ENCODE peak calls at places on chromosomes 6 and 20, in five cellular contexts. M is keratinocyte; F is CD8-positive, alpha-beta memory T cell; R is psoas muscle; L is Peyer's patch. H is an unnamed sample.

GRCh38 chr20:17735206-17735804 is 35.5 kb downstream of the BANF2 start:
- DNase-seq in M (no peak), F (no peak), R (no peak), L (no peak), H (no peak)

GRCh38 chr6:31498748-31499147 is 803 bp downstream of the MICB start:
- DNase-seq in M (no peak), F (no peak), R (no peak), L (no peak), H (no peak)

GRCh38 chr6:126919947-126920346 is 198.5 kb upstream of the RSPO3 start:
- DNase-seq in M (peak), F (no peak), R (no peak), L (no peak), H (peak)

GRCh38 chr6:137736048-137736846 is 130.8 kb upstream of the TNFAIP3 start:
- DNase-seq in M (no peak), F (no peak), R (no peak), L (no peak), H (no peak)

GRCh38 chr6:85460154-85460950 is 10.5 kb downstream of the NT5E start:
- DNase-seq in M (no peak), F (no peak), R (no peak), L (no peak), H (no peak)

GRCh38 chr6:40700006-40700405 is 112.8 kb upstream of the LRFN2 start:
- DNase-seq in M (no peak), F (no peak), R (no peak), L (no peak), H (no peak)

GRCh38 chr6:18154507-18155272 is at the start of gene TPMT:
- DNase-seq in M (no peak), F (no peak), R (no peak), L (peak), H (no peak)

GRCh38 chr6:87572860-87573259 is 16.9 kb downstream of the RARS2 start:
- DNase-seq in M (no peak), F (no peak), R (no peak), L (no peak), H (no peak)

GRCh38 chr6:105902401-105903031 is 183.6 kb upstream of the PRDM1 start:
- DNase-seq in M (no peak), F (no peak), R (no peak), L (no peak), H (no peak)

GRCh38 chr6:105767541-105767940 is 318.6 kb upstream of the PRDM1 start:
- DNase-seq in M (no peak), F (no peak), R (no peak), L (no peak), H (no peak)

GRCh38 chr6:139981810-139982550 is 607.5 kb upstream of the CITED2 start:
- DNase-seq in M (no peak), F (no peak), R (no peak), L (no peak), H (no peak)

GRCh38 chr20:38454556-38455473 is 17.8 kb upstream of the RALGAPB start:
- DNase-seq in M (no peak), F (no peak), R (no peak), L (no peak), H (no peak)

GRCh38 chr6:135782517-135782916 is 69.0 kb upstream of the PDE7B start:
- DNase-seq in M (no peak), F (no peak), R (no peak), L (no peak), H (no peak)

GRCh38 chr20:36092424-36093024 is 62.0 kb upstream of the EPB41L1 start:
- DNase-seq in M (no peak), F (peak), R (peak), L (no peak), H (no peak)

GRCh38 chr20:7497985-7498384 is 442.3 kb downstream of the HAO1 start:
- DNase-seq in M (peak), F (no peak), R (no peak), L (no peak), H (peak)

GRCh38 chr6:126307859-126308258 is 32.1 kb upstream of the CENPW start:
- DNase-seq in M (no peak), F (no peak), R (peak), L (no peak), H (peak)

GRCh38 chr20:49284818-49285217 is 7.0 kb upstream of the ZNFX1 start:
- DNase-seq in M (no peak), F (no peak), R (no peak), L (no peak), H (no peak)

GRCh38 chr20:50399003-50399916 is 110.9 kb upstream of the PTPN1 start:
- DNase-seq in M (no peak), F (no peak), R (peak), L (no peak), H (no peak)

GRCh38 chr6:146700078-146700686 is 101.4 kb downstream of the ADGB start:
- DNase-seq in M (peak), F (peak), R (no peak), L (peak), H (peak)

GRCh38 chr20:34493646-34494045 is 22.6 kb upstream of the DYNLRB1 start:
- DNase-seq in M (no peak), F (no peak), R (no peak), L (no peak), H (no peak)

GRCh38 chr20:38298768-38299288 is 5.1 kb upstream of the BPI start:
- DNase-seq in M (no peak), F (no peak), R (peak), L (no peak), H (no peak)

GRCh38 chr20:15143478-15143877 is 806.1 kb upstream of the FLRT3 start:
- DNase-seq in M (no peak), F (no peak), R (no peak), L (no peak), H (no peak)

GRCh38 chr6:105364243-105364642 is 38.6 kb downstream of the PREP start:
- DNase-seq in M (peak), F (no peak), R (no peak), L (no peak), H (peak)

GRCh38 chr6:146014233-146014632 is 14.6 kb upstream of the GRM1 start:
- DNase-seq in M (no peak), F (no peak), R (no peak), L (no peak), H (no peak)

GRCh38 chr20:32780749-32781402 is 18.7 kb downstream of the DNMT3B start:
- DNase-seq in M (no peak), F (no peak), R (no peak), L (no peak), H (no peak)

GRCh38 chr6:87182321-87182720 is 27.0 kb downstream of the ZNF292 start:
- DNase-seq in M (no peak), F (no peak), R (no peak), L (no peak), H (no peak)

GRCh38 chr6:83221886-83222479 is 28.8 kb downstream of the RWDD2A start:
- DNase-seq in M (no peak), F (peak), R (no peak), L (no peak), H (no peak)

GRCh38 chr20:18717062-18717461 is 96.5 kb upstream of the SCP2D1 start:
- DNase-seq in M (no peak), F (no peak), R (no peak), L (no peak), H (no peak)

DNA sequence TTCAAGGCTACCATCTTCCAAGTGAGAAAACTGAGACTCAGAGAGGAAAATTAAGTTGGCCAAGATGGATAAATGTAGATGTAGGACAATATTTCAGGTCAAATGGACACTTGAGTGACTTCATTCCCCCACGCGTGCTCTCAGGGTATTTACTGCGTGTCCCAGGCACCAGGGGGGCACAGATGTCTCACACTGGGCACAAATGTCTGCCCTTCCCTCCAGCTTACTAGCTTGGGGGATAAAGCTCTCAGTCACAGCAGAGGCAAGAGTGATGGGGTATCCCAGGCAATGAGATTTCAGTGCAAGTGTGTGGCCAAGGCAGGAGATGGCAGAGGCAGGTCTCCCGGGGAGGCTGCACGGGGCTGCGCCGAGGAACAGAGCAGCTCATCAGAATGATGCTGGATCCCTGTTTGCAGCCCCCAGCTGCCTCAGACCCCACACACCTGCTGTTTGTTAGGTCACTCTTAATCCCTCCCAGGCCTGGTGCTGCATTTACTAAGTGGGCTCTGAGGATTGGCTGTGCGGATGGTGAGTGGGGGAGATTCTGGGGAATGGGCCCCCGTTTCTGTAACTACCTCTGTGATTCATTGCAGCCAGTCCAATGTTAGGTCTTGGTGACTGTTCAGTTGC is 44.1 kb downstream of the PTK7 start:
- DNase-seq in M (no peak), F (no peak), R (no peak), L (no peak), H (no peak)
- H3K27ac ChIP-seq in M (peak), F (no peak), R (no peak), L (no peak), H (peak)

GRCh38 chr20:10504893-10505292 is 69.8 kb downstream of the SLX4IP start:
- DNase-seq in M (no peak), F (no peak), R (no peak), L (no peak), H (no peak)

GRCh38 chr20:10498196-10498595 is 63.1 kb downstream of the SLX4IP start:
- DNase-seq in M (no peak), F (no peak), R (no peak), L (no peak), H (no peak)

GRCh38 chr20:10497283-10497682 is 62.2 kb downstream of the SLX4IP start:
- DNase-seq in M (no peak), F (no peak), R (no peak), L (no peak), H (no peak)

GRCh38 chr20:10502098-10502526 is 67.0 kb downstream of the SLX4IP start:
- DNase-seq in M (no peak), F (peak), R (no peak), L (no peak), H (no peak)

DNA sequence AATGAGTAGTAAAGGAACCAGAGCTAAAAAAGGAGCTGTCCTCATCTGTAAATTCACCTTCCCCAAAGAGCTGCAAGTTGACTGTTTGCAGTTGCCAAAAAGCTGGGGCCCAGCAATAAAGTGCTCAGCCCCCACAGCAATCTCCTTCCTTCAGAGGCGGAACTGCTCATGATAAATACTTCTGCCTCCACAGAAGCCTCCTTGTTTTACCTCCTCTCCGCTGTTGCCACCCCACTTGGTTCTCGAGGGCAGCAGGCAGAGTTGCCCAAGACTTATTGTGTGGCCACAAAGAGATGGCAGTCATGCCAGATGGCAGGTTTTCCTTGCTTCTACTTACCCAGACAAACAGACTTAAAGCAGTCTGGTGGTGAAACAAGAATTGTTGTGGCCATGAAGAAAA is 66.3 kb downstream of the SLX4IP start:
- DNase-seq in M (no peak), F (peak), R (no peak), L (no peak), H (no peak)
- H3K27ac ChIP-seq in M (peak), F (peak), R (no peak), L (no peak), H (peak)

GRCh38 chr20:58449703-58450138 is 60.7 kb downstream of the VAPB start:
- DNase-seq in M (no peak), F (no peak), R (no peak), L (no peak), H (no peak)

GRCh38 chr20:58447733-58448391 is 58.8 kb downstream of the VAPB start:
- DNase-seq in M (no peak), F (peak), R (no peak), L (peak), H (no peak)

GRCh38 chr20:58446938-58447265 is 57.9 kb downstream of the VAPB start:
- DNase-seq in M (no peak), F (no peak), R (no peak), L (no peak), H (no peak)

GRCh38 chr20:58448958-58449357 is 59.9 kb downstream of the VAPB start:
- DNase-seq in M (no peak), F (no peak), R (no peak), L (no peak), H (no peak)

GRCh38 chr20:58446264-58446937 is 57.4 kb downstream of the VAPB start:
- DNase-seq in M (no peak), F (no peak), R (no peak), L (no peak), H (no peak)
- H3K27ac ChIP-seq in M (no peak), F (no peak), R (no peak), L (no peak), H (no peak)

GRCh38 chr6:73341335-73341734 is 12.7 kb downstream of the DPPA5 start:
- DNase-seq in M (no peak), F (no peak), R (no peak), L (no peak), H (no peak)
- H3K27ac ChIP-seq in M (no peak), F (no peak), R (no peak), L (no peak), H (no peak)

GRCh38 chr6:108948252-108948651 is 100.0 kb downstream of the ARMC2 start:
- DNase-seq in M (no peak), F (no peak), R (no peak), L (no peak), H (no peak)
- H3K27ac ChIP-seq in M (peak), F (no peak), R (peak), L (peak), H (peak)

H was measured in epithelial cell of prostate.